ENCODE peak calls at places on chromosomes 7 and 10, in five cellular contexts. X, U, B, A and R are unnamed samples.

GRCh38 chr7:24574365-24574764 is 1.1 kb downstream of the PALS2 start:
- DNase-seq in X (no peak), U (no peak), B (no peak), A (no peak), R (no peak)

GRCh38 chr7:94510582-94511456 is 1.2 kb downstream of the CASD1 start:
- DNase-seq in X (peak; percentile 53), U (peak; percentile 39), A (peak; percentile 33), B (peak; percentile 68), R (peak; percentile 59)

GRCh38 chr7:158126661-158127060 is 461.0 kb downstream of the PTPRN2 start:
- DNase-seq in U (no peak), B (peak; percentile 47), A (no peak), X (no peak), R (no peak)

GRCh38 chr7:73829921-73830617 is 727 bp upstream of the CLDN4 start:
- DNase-seq in U (no peak), A (no peak), B (no peak), X (no peak), R (no peak)

GRCh38 chr7:157751351-157751750 is 414.5 kb downstream of the DNAJB6 start:
- DNase-seq in U (no peak), A (no peak), B (no peak), X (no peak), R (no peak)

GRCh38 chr10:124323806-124324205 is 94.9 kb downstream of the OAT start:
- DNase-seq in U (no peak), X (no peak), A (no peak), B (no peak), R (no peak)

GRCh38 chr10:117165557-117166419 is 27.7 kb upstream of the VAX1 start:
- DNase-seq in X (no peak), U (peak; percentile 75), A (peak; percentile 44), B (peak; percentile 57), R (peak; percentile 55)

GRCh38 chr10:23540401-23540800 is 101.5 kb downstream of the OTUD1 start:
- DNase-seq in B (no peak), X (no peak), U (no peak), A (no peak), R (no peak)

GRCh38 chr7:142790056-142790455 is 19.3 kb downstream of the PRSS2 start:
- DNase-seq in A (no peak), B (no peak), U (no peak), X (no peak), R (no peak)

GRCh38 chr7:142787783-142788182 is 17.0 kb downstream of the PRSS2 start:
- DNase-seq in X (no peak), U (no peak), A (no peak), B (no peak), R (no peak)

GRCh38 chr7:142790565-142790964 is 19.8 kb downstream of the PRSS2 start:
- DNase-seq in X (no peak), B (no peak), U (no peak), A (no peak), R (no peak)

GRCh38 chr7:142787034-142787768 is 16.4 kb downstream of the PRSS2 start:
- DNase-seq in A (no peak), U (no peak), X (no peak), B (no peak), R (no peak)

GRCh38 chr7:142788303-142789286 is 17.8 kb downstream of the PRSS2 start:
- DNase-seq in U (no peak), X (no peak), A (no peak), B (no peak), R (no peak)
- H3K4me3 ChIP-seq in U (no peak overlapping the region), X (no peak overlapping the region), A (no peak overlapping the region), B (no peak overlapping the region), R (no peak overlapping the region)

DNA sequence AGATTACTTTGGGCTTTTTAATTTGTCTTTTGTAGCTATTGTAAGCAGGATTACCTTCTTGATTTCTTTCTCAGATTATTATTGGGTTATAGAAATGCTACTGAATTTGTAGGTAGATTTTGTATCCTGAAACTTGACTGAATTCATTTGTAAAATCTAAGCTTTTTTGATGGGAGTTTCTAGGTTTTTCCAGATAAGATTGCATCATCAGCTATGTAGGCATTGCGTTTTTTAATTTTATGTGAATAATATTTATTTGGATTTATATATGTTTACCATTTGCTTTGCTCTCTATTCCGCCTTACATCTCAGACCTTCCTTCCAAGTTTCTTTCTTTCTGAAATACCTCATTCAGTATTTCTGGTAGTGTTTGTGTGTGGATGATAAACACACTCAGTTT is 351.7 kb upstream of the ANKRD30A start:
- DNase-seq in B (no peak), U (no peak), X (no peak), A (no peak), R (no peak)
- H3K4me3 ChIP-seq in B (no peak overlapping the region), U (no peak overlapping the region), X (no peak overlapping the region), A (no peak overlapping the region), R (no peak overlapping the region)

GRCh38 chr10:110006358-110007170 is 1.2 kb upstream of the ADD3 start:
- DNase-seq in B (peak; percentile 78), U (peak; percentile 31), A (peak; percentile 79), X (no peak), R (peak; percentile 51)
- H3K4me3 ChIP-seq in B (peak overlapping the region; percentile 99), U (peak overlapping the region; percentile 71), A (peak overlapping the region; percentile 95), X (peak overlapping the region; percentile 100), R (peak overlapping the region; percentile 77)

GRCh38 chr10:104327745-104328635 is 10.3 kb downstream of the ITPRIP start:
- DNase-seq in B (no peak), U (no peak), X (peak; percentile 61), A (peak; percentile 76), R (no peak)

GRCh38 chr10:104325436-104326430 is 12.5 kb downstream of the ITPRIP start:
- DNase-seq in X (peak; percentile 25), U (no peak), B (peak; percentile 71), A (peak; percentile 71), R (no peak)

GRCh38 chr10:104328916-104329710 is 9.2 kb downstream of the ITPRIP start:
- DNase-seq in B (peak; percentile 81), X (peak; percentile 63), U (peak; percentile 79), A (peak; percentile 73), R (no peak)

GRCh38 chr10:104328636-104328915 is 9.7 kb downstream of the ITPRIP start:
- DNase-seq in B (no peak), A (no peak), X (no peak), U (peak; percentile 89), R (no peak)

GRCh38 chr10:104326991-104327610 is 11.2 kb downstream of the ITPRIP start:
- DNase-seq in A (no peak), U (no peak), X (peak; percentile 17), B (no peak), R (no peak)
- H3K4me3 ChIP-seq in A (peak overlapping the region; percentile 39), U (peak overlapping the region; percentile 37), X (peak overlapping the region; percentile 16), B (no peak overlapping the region), R (no peak overlapping the region)

GRCh38 chr7:601573-602340 is 82.1 kb upstream of the PDGFA start:
- DNase-seq in U (no peak), X (no peak), B (peak; percentile 63), A (no peak), R (no peak)
- H3K4me3 ChIP-seq in U (no peak overlapping the region), X (no peak overlapping the region), B (peak overlapping the region; percentile 4), A (peak overlapping the region; percentile 28), R (no peak overlapping the region)

DNA sequence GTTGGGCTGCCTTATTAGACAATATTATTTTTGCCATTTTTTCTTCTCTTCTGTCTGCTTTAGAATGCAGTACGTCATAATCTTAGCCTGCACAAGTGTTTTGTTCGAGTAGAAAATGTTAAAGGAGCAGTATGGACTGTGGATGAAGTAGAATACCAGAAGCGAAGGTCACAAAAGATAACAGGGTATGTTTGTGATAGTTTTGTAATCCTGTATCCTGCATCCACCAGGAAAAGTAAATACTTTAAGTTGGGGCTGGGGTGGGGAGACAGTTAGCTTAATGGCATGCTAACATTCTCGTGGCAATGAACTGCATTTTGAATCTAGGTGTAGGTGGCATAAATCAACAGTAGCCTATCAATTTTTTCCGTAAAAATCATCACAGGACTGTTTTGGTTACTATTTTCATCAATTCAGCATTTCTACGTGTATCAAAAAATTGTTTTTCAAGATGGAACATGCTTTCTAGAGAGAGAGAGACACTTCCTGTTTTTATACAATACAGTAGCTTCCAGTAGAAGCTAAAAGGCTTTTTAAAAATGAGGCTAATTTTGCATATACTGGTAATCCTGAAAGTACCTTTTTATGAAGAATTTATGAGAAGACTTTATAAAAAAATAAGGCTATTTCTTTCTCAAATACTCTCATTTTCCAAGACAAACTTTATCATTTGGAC is 247.5 kb downstream of the FOXP2 start:
- DNase-seq in U (no peak), A (no peak), X (no peak), B (no peak), R (no peak)
- H3K4me3 ChIP-seq in U (no peak overlapping the region), A (no peak overlapping the region), X (no peak overlapping the region), B (no peak overlapping the region), R (no peak overlapping the region)

GRCh38 chr10:34801066-34801738 is 13.9 kb downstream of the PARD3 start:
- DNase-seq in B (no peak), A (peak; percentile 51), U (no peak), X (no peak), R (no peak)
- H3K4me3 ChIP-seq in B (no peak overlapping the region), A (peak overlapping the region; percentile 15), U (no peak overlapping the region), X (no peak overlapping the region), R (no peak overlapping the region)

DNA sequence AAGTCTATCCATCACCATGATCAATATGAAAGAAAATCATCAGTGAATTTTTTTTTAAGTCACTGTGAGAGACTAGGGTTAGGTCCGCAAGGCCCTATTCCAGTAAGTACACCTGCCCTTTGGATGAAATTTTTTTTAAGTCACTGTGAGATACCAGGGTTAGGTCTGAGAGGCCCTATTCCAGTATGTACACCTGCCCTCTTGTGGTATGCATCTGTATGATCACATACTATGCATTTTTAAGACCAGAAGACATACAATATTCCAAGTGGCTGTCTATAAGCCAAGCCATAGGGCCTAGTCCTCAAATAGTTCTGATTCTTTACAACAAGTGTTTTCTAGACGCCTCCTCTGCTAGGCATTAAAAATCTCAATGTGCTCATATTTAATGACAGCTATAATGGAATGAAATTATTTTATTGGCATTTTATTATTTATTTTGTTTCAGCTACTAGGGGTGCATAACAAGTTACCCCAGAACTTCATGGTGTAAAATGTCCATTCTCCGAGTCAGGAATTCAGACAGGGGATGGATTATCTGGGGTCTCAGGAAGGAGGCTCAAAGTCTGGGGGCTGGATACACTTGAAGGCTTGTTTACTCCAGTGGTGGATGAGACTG is 53.1 kb downstream of the TEX36 start:
- DNase-seq in B (no peak), A (no peak), X (no peak), U (no peak), R (no peak)
- H3K4me3 ChIP-seq in B (no peak overlapping the region), A (no peak overlapping the region), X (no peak overlapping the region), U (no peak overlapping the region), R (no peak overlapping the region)

GRCh38 chr10:101570764-101571572 is 17.1 kb downstream of the POLL start:
- DNase-seq in X (no peak), U (no peak), B (peak; percentile 54), A (no peak), R (no peak)
- H3K4me3 ChIP-seq in X (peak overlapping the region; percentile 35), U (peak overlapping the region; percentile 35), B (peak overlapping the region; percentile 76), A (peak overlapping the region; percentile 57), R (peak overlapping the region; percentile 71)